ENCODE peak calls at places on chromosomes 16 and 17, in five cellular contexts. One of them, this sample, is unnamed.

GRCh38 chr17:74150428-74151025 is 53.0 kb upstream of the RPL38 start:
- DNase-seq in IMR-90: no peak
- DNase-seq in T-helper 2 cell: no peak
- DNase-seq in Ammon's horn: no peak
- DNase-seq in foreskin fibroblast: no peak
- DNase-seq in this sample: no peak

GRCh38 chr17:50184057-50184456 is 17.4 kb downstream of the COL1A1 start:
- DNase-seq in IMR-90: peak
- DNase-seq in T-helper 2 cell: no peak
- DNase-seq in Ammon's horn: no peak
- DNase-seq in foreskin fibroblast: peak
- DNase-seq in this sample: no peak

GRCh38 chr17:76547183-76547641 is 7.4 kb downstream of the PRCD start:
- DNase-seq in IMR-90: peak
- DNase-seq in T-helper 2 cell: no peak
- DNase-seq in Ammon's horn: peak
- DNase-seq in foreskin fibroblast: peak
- DNase-seq in this sample: no peak

GRCh38 chr17:42740699-42741098 is 4.1 kb downstream of the EZH1 start:
- DNase-seq in IMR-90: no peak
- DNase-seq in T-helper 2 cell: no peak
- DNase-seq in Ammon's horn: no peak
- DNase-seq in foreskin fibroblast: no peak
- DNase-seq in this sample: no peak

GRCh38 chr16:10897134-10897533 is 20.1 kb downstream of the CIITA start:
- DNase-seq in IMR-90: no peak
- DNase-seq in T-helper 2 cell: no peak
- DNase-seq in Ammon's horn: peak
- DNase-seq in foreskin fibroblast: no peak
- DNase-seq in this sample: no peak

GRCh38 chr16:84141143-84141670 is 3.8 kb downstream of the HSDL1 start:
- DNase-seq in IMR-90: no peak
- DNase-seq in T-helper 2 cell: no peak
- DNase-seq in Ammon's horn: no peak
- DNase-seq in foreskin fibroblast: no peak
- DNase-seq in this sample: no peak

GRCh38 chr16:27843800-27844199 is 219.7 kb downstream of the GSG1L start:
- DNase-seq in IMR-90: no peak
- DNase-seq in T-helper 2 cell: no peak
- DNase-seq in Ammon's horn: no peak
- DNase-seq in foreskin fibroblast: no peak
- DNase-seq in this sample: no peak

GRCh38 chr17:27569257-27569722 is 61.7 kb upstream of the LGALS9 start:
- DNase-seq in IMR-90: peak
- DNase-seq in T-helper 2 cell: peak
- DNase-seq in Ammon's horn: peak
- DNase-seq in foreskin fibroblast: peak
- DNase-seq in this sample: no peak

GRCh38 chr17:27384261-27384701 is 72.0 kb upstream of the KSR1 start:
- DNase-seq in IMR-90: peak
- DNase-seq in T-helper 2 cell: no peak
- DNase-seq in Ammon's horn: peak
- DNase-seq in foreskin fibroblast: peak
- DNase-seq in this sample: peak

GRCh38 chr16:85757341-85757822 is 6.5 kb upstream of the C16orf74 start:
- DNase-seq in IMR-90: peak
- DNase-seq in T-helper 2 cell: no peak
- DNase-seq in Ammon's horn: no peak
- DNase-seq in foreskin fibroblast: peak
- DNase-seq in this sample: peak

GRCh38 chr17:28726912-28727726 is 1.1 kb upstream of the TLCD1 start:
- DNase-seq in IMR-90: peak
- DNase-seq in T-helper 2 cell: peak
- DNase-seq in Ammon's horn: peak
- DNase-seq in foreskin fibroblast: peak
- DNase-seq in this sample: peak

GRCh38 chr17:51013322-51013721 is 107.3 kb downstream of the SPAG9 start:
- DNase-seq in IMR-90: no peak
- DNase-seq in T-helper 2 cell: no peak
- DNase-seq in Ammon's horn: no peak
- DNase-seq in foreskin fibroblast: no peak
- DNase-seq in this sample: no peak

GRCh38 chr17:44934745-44935105 is 12.8 kb downstream of the KIF18B start:
- DNase-seq in IMR-90: no peak
- DNase-seq in T-helper 2 cell: no peak
- DNase-seq in Ammon's horn: no peak
- DNase-seq in foreskin fibroblast: no peak
- DNase-seq in this sample: no peak

GRCh38 chr17:17547210-17547764 is 44.2 kb downstream of the PEMT start:
- DNase-seq in IMR-90: no peak
- DNase-seq in T-helper 2 cell: no peak
- DNase-seq in Ammon's horn: no peak
- DNase-seq in foreskin fibroblast: no peak
- DNase-seq in this sample: no peak

GRCh38 chr17:16027708-16028584 is 28.3 kb downstream of the TTC19 start:
- DNase-seq in IMR-90: peak
- DNase-seq in T-helper 2 cell: peak
- DNase-seq in Ammon's horn: no peak
- DNase-seq in foreskin fibroblast: peak
- DNase-seq in this sample: peak

GRCh38 chr16:86917471-86918365 is 339.4 kb downstream of the FOXL1 start:
- DNase-seq in IMR-90: no peak
- DNase-seq in T-helper 2 cell: no peak
- DNase-seq in Ammon's horn: no peak
- DNase-seq in foreskin fibroblast: no peak
- DNase-seq in this sample: no peak

GRCh38 chr16:86062271-86062965 is 163.5 kb downstream of the IRF8 start:
- DNase-seq in IMR-90: no peak
- DNase-seq in T-helper 2 cell: no peak
- DNase-seq in Ammon's horn: no peak
- DNase-seq in foreskin fibroblast: no peak
- DNase-seq in this sample: no peak

GRCh38 chr17:83069931-83070374 is 9.5 kb upstream of the METRNL start:
- DNase-seq in IMR-90: no peak
- DNase-seq in T-helper 2 cell: no peak
- DNase-seq in Ammon's horn: no peak
- DNase-seq in foreskin fibroblast: no peak
- DNase-seq in this sample: no peak

This sample was measured in astrocyte.